ENCODE peak calls at places on chromosomes 13 and 19, in seven cellular contexts. One of them, this sample, is unnamed.

GRCh38 chr19:12603714-12604113 is 6.9 kb downstream of the ZNF490 start:
- DNase-seq in IMR-90: peak; percentile 67
- DNase-seq in fibroblast of pulmonary artery: no peak
- DNase-seq in posterior cingulate gyrus: no peak
- DNase-seq in stimulated activated CD4-positive, alpha-beta T cell treated with anti-CD3 and anti-CD28 coated beads, Interleukin-1b, Interleukin-23, amount 100 ng/mL, for 1 hour: peak; percentile 19
- DNase-seq in amygdala: no peak
- DNase-seq in fibroblast of lung: peak; percentile 66
- DNase-seq in this sample: peak; percentile 59

GRCh38 chr13:113666324-113666660 is 727 bp upstream of the GRK1 start:
- DNase-seq in IMR-90: no peak
- DNase-seq in fibroblast of pulmonary artery: no peak
- DNase-seq in posterior cingulate gyrus: no peak
- DNase-seq in stimulated activated CD4-positive, alpha-beta T cell treated with anti-CD3 and anti-CD28 coated beads, Interleukin-1b, Interleukin-23, amount 100 ng/mL, for 1 hour: no peak
- DNase-seq in amygdala: no peak
- DNase-seq in fibroblast of lung: no peak
- DNase-seq in this sample: no peak

GRCh38 chr13:23889598-23890224 is 511 bp upstream of the MIPEP start:
- DNase-seq in IMR-90: no peak
- DNase-seq in fibroblast of pulmonary artery: no peak
- DNase-seq in posterior cingulate gyrus: no peak
- DNase-seq in stimulated activated CD4-positive, alpha-beta T cell treated with anti-CD3 and anti-CD28 coated beads, Interleukin-1b, Interleukin-23, amount 100 ng/mL, for 1 hour: no peak
- DNase-seq in amygdala: no peak
- DNase-seq in fibroblast of lung: no peak
- DNase-seq in this sample: no peak

GRCh38 chr19:16824658-16825311 is 4.4 kb upstream of the SIN3B start:
- DNase-seq in IMR-90: peak; percentile 51
- DNase-seq in fibroblast of pulmonary artery: no peak
- DNase-seq in posterior cingulate gyrus: no peak
- DNase-seq in stimulated activated CD4-positive, alpha-beta T cell treated with anti-CD3 and anti-CD28 coated beads, Interleukin-1b, Interleukin-23, amount 100 ng/mL, for 1 hour: no peak
- DNase-seq in amygdala: no peak
- DNase-seq in fibroblast of lung: no peak
- DNase-seq in this sample: no peak

GRCh38 chr13:83618966-83619365 is 263.3 kb downstream of the SLITRK1 start:
- DNase-seq in IMR-90: no peak
- DNase-seq in fibroblast of pulmonary artery: peak; percentile 29
- DNase-seq in posterior cingulate gyrus: no peak
- DNase-seq in stimulated activated CD4-positive, alpha-beta T cell treated with anti-CD3 and anti-CD28 coated beads, Interleukin-1b, Interleukin-23, amount 100 ng/mL, for 1 hour: no peak
- DNase-seq in amygdala: no peak
- DNase-seq in fibroblast of lung: peak; percentile 6
- DNase-seq in this sample: no peak

GRCh38 chr19:17170538-17171297 is 44.4 kb upstream of the USE1 start:
- DNase-seq in IMR-90: no peak
- DNase-seq in fibroblast of pulmonary artery: no peak
- DNase-seq in posterior cingulate gyrus: no peak
- DNase-seq in stimulated activated CD4-positive, alpha-beta T cell treated with anti-CD3 and anti-CD28 coated beads, Interleukin-1b, Interleukin-23, amount 100 ng/mL, for 1 hour: no peak
- DNase-seq in amygdala: no peak
- DNase-seq in fibroblast of lung: no peak
- DNase-seq in this sample: no peak

GRCh38 chr19:38134538-38135149 is 89.4 kb downstream of the DPF1 start:
- DNase-seq in IMR-90: peak; percentile 37
- DNase-seq in fibroblast of pulmonary artery: peak; percentile 60
- DNase-seq in posterior cingulate gyrus: no peak
- DNase-seq in stimulated activated CD4-positive, alpha-beta T cell treated with anti-CD3 and anti-CD28 coated beads, Interleukin-1b, Interleukin-23, amount 100 ng/mL, for 1 hour: no peak
- DNase-seq in amygdala: no peak
- DNase-seq in fibroblast of lung: peak; percentile 55
- DNase-seq in this sample: no peak

GRCh38 chr13:77832339-77833100 is 86.1 kb downstream of the EDNRB start:
- DNase-seq in IMR-90: peak; percentile 6
- DNase-seq in fibroblast of pulmonary artery: peak; percentile 81
- DNase-seq in posterior cingulate gyrus: no peak
- DNase-seq in stimulated activated CD4-positive, alpha-beta T cell treated with anti-CD3 and anti-CD28 coated beads, Interleukin-1b, Interleukin-23, amount 100 ng/mL, for 1 hour: no peak
- DNase-seq in amygdala: no peak
- DNase-seq in fibroblast of lung: peak; percentile 47
- DNase-seq in this sample: no peak

GRCh38 chr13:42905542-42905941 is 86.5 kb downstream of the EPSTI1 start:
- DNase-seq in IMR-90: no peak
- DNase-seq in fibroblast of pulmonary artery: no peak
- DNase-seq in posterior cingulate gyrus: no peak
- DNase-seq in stimulated activated CD4-positive, alpha-beta T cell treated with anti-CD3 and anti-CD28 coated beads, Interleukin-1b, Interleukin-23, amount 100 ng/mL, for 1 hour: no peak
- DNase-seq in amygdala: no peak
- DNase-seq in fibroblast of lung: no peak
- DNase-seq in this sample: no peak

GRCh38 chr19:44024900-44025216 is 321 bp upstream of the ZNF222 start:
- DNase-seq in IMR-90: no peak
- DNase-seq in fibroblast of pulmonary artery: no peak
- DNase-seq in posterior cingulate gyrus: no peak
- DNase-seq in stimulated activated CD4-positive, alpha-beta T cell treated with anti-CD3 and anti-CD28 coated beads, Interleukin-1b, Interleukin-23, amount 100 ng/mL, for 1 hour: no peak
- DNase-seq in amygdala: no peak
- DNase-seq in fibroblast of lung: no peak
- DNase-seq in this sample: no peak

GRCh38 chr13:108425056-108425455 is 155.5 kb downstream of the TNFSF13B start:
- DNase-seq in IMR-90: no peak
- DNase-seq in fibroblast of pulmonary artery: peak; percentile 6
- DNase-seq in posterior cingulate gyrus: no peak
- DNase-seq in stimulated activated CD4-positive, alpha-beta T cell treated with anti-CD3 and anti-CD28 coated beads, Interleukin-1b, Interleukin-23, amount 100 ng/mL, for 1 hour: no peak
- DNase-seq in amygdala: no peak
- DNase-seq in fibroblast of lung: peak; percentile 2
- DNase-seq in this sample: no peak

GRCh38 chr19:3254520-3254919 is 30.1 kb downstream of the CELF5 start:
- DNase-seq in IMR-90: no peak
- DNase-seq in fibroblast of pulmonary artery: no peak
- DNase-seq in posterior cingulate gyrus: no peak
- DNase-seq in stimulated activated CD4-positive, alpha-beta T cell treated with anti-CD3 and anti-CD28 coated beads, Interleukin-1b, Interleukin-23, amount 100 ng/mL, for 1 hour: no peak
- DNase-seq in amygdala: no peak
- DNase-seq in fibroblast of lung: no peak
- DNase-seq in this sample: no peak

GRCh38 chr19:52638601-52639000 is 446 bp upstream of the ZNF83 start:
- DNase-seq in IMR-90: peak; percentile 69
- DNase-seq in fibroblast of pulmonary artery: no peak
- DNase-seq in posterior cingulate gyrus: peak; percentile 12
- DNase-seq in stimulated activated CD4-positive, alpha-beta T cell treated with anti-CD3 and anti-CD28 coated beads, Interleukin-1b, Interleukin-23, amount 100 ng/mL, for 1 hour: no peak
- DNase-seq in amygdala: peak; percentile 38
- DNase-seq in fibroblast of lung: no peak
- DNase-seq in this sample: peak; percentile 54

GRCh38 chr13:23789576-23790346 is 99.4 kb downstream of the MIPEP start:
- DNase-seq in IMR-90: no peak
- DNase-seq in fibroblast of pulmonary artery: no peak
- DNase-seq in posterior cingulate gyrus: no peak
- DNase-seq in stimulated activated CD4-positive, alpha-beta T cell treated with anti-CD3 and anti-CD28 coated beads, Interleukin-1b, Interleukin-23, amount 100 ng/mL, for 1 hour: no peak
- DNase-seq in amygdala: no peak
- DNase-seq in fibroblast of lung: no peak
- DNase-seq in this sample: no peak

GRCh38 chr13:98752111-98752941 is at the start of gene SLC15A1:
- DNase-seq in IMR-90: no peak
- DNase-seq in fibroblast of pulmonary artery: no peak
- DNase-seq in posterior cingulate gyrus: no peak
- DNase-seq in stimulated activated CD4-positive, alpha-beta T cell treated with anti-CD3 and anti-CD28 coated beads, Interleukin-1b, Interleukin-23, amount 100 ng/mL, for 1 hour: no peak
- DNase-seq in amygdala: no peak
- DNase-seq in fibroblast of lung: no peak
- DNase-seq in this sample: peak; percentile 74

This sample was measured in Peyer's patch.